ENCODE peak calls at places on chromosomes 13 and 19, in six cellular contexts. H is AG04450, A is astrocyte, T is adrenal gland, R is Caco-2, C is neural progenitor cell. W is an unnamed sample.

GRCh38 chr13:36341718-36342117 is 4.5 kb downstream of the SPART start:
- DNase-seq in H (no peak), A (peak), T (no peak), R (no peak), C (no peak), W (no peak)

GRCh38 chr13:113117335-113117872 is 5.2 kb upstream of the F10 start:
- DNase-seq in H (no peak), A (no peak), T (no peak), R (no peak), C (no peak), W (no peak)

GRCh38 chr13:43094901-43095300 is 71.5 kb downstream of the DNAJC15 start:
- DNase-seq in H (no peak), A (no peak), T (no peak), R (no peak), C (no peak), W (no peak)

GRCh38 chr19:39060130-39060529 is 24.0 kb upstream of the ACP7 start:
- DNase-seq in H (no peak), A (no peak), T (no peak), R (no peak), C (no peak), W (no peak)

GRCh38 chr13:18953139-18953930 is 228.3 kb downstream of the TUBA3C start:
- DNase-seq in H (no peak), A (no peak), T (no peak), R (no peak), C (no peak), W (no peak)

GRCh38 chr13:94829801-94830200 is 117.5 kb upstream of the SOX21 start:
- DNase-seq in H (no peak), A (no peak), T (no peak), R (no peak), C (no peak), W (no peak)

GRCh38 chr19:49594157-49595005 is 3.4 kb downstream of the PRR12 start:
- DNase-seq in H (no peak), A (no peak), T (no peak), R (no peak), C (no peak), W (no peak)

GRCh38 chr13:109669956-109670355 is 116.4 kb downstream of the IRS2 start:
- DNase-seq in H (no peak), A (no peak), T (no peak), R (no peak), C (no peak), W (no peak)

GRCh38 chr13:34256236-34256635 is 438.3 kb downstream of the RFC3 start:
- DNase-seq in H (no peak), A (no peak), T (no peak), R (no peak), C (no peak), W (no peak)

GRCh38 chr19:16791942-16792341 is 37.3 kb upstream of the SIN3B start:
- DNase-seq in H (no peak), A (no peak), T (no peak), R (no peak), C (no peak), W (no peak)

GRCh38 chr19:55306712-55307111 is 18.4 kb downstream of the TMEM150B start:
- DNase-seq in H (no peak), A (no peak), T (no peak), R (no peak), C (no peak), W (no peak)

GRCh38 chr13:96817336-96817941 is 176.8 kb downstream of the OXGR1 start:
- DNase-seq in H (no peak), A (no peak), T (no peak), R (no peak), C (peak), W (no peak)

GRCh38 chr19:5805465-5806132 is 732 bp downstream of the NRTN start:
- DNase-seq in H (no peak), A (no peak), T (peak), R (peak), C (peak), W (no peak)
- H3K4me3 ChIP-seq in H (peak), A (no peak), T (peak), R (peak), C (peak), W (no peak)

DNA sequence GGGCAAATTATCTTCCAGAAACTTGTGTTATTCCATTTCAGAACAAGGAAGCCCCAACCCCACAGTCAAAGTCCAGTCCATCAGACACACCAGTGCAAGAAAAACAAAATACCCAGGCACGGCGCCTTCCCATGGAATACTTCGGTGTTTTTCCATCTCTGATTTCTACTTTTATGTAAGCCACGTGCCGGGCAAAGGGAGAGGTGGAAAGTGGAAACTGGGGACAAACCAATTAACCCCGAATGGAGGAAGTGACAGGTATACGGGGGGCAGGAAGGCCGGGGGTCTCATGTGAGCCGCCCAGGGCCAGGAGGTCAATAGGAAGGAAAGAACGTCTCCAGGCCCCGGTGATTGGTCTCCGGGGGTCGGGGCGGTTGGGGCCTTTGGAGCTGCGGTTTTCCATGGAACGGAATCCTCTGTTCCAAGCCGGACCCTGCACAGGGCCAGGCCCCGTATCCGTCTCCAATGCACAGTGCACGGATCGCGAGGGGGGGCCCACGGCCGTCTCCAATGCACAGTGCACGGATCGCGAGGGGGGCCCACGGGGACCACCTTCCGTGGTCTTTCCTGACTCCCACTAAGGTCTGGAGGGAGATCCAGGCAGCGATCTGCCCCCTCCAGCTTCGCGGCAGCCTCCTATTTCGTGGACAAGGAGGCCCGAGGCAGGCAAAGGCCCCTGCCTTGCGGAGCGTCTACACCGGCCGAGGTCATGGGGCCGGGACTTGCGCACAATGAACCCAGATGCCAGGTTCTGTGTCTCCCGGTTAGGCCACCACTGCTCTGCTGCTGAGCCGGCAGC is 79.7 kb downstream of the GADD45B start:
- DNase-seq in H (no peak), A (no peak), T (no peak), R (no peak), C (no peak), W (no peak)
- H3K4me3 ChIP-seq in H (no peak), A (no peak), T (no peak), R (no peak), C (no peak), W (no peak)

GRCh38 chr13:99996177-99996705 is 14.7 kb downstream of the ZIC2 start:
- DNase-seq in H (no peak), A (no peak), T (no peak), R (no peak), C (peak), W (no peak)
- H3K4me3 ChIP-seq in H (no peak), A (peak), T (no peak), R (no peak), C (peak), W (no peak)

GRCh38 chr19:48303367-48303766 is 22.0 kb upstream of the EMP3 start:
- DNase-seq in H (no peak), A (no peak), T (no peak), R (no peak), C (no peak), W (no peak)

GRCh38 chr19:48303866-48304265 is 21.5 kb upstream of the EMP3 start:
- DNase-seq in H (no peak), A (no peak), T (no peak), R (no peak), C (no peak), W (no peak)

GRCh38 chr19:48310227-48310626 is 15.1 kb upstream of the EMP3 start:
- DNase-seq in H (no peak), A (no peak), T (peak), R (no peak), C (no peak), W (no peak)

GRCh38 chr19:48311384-48311783 is 14.0 kb upstream of the EMP3 start:
- DNase-seq in H (no peak), A (no peak), T (no peak), R (no peak), C (no peak), W (no peak)

DNA sequence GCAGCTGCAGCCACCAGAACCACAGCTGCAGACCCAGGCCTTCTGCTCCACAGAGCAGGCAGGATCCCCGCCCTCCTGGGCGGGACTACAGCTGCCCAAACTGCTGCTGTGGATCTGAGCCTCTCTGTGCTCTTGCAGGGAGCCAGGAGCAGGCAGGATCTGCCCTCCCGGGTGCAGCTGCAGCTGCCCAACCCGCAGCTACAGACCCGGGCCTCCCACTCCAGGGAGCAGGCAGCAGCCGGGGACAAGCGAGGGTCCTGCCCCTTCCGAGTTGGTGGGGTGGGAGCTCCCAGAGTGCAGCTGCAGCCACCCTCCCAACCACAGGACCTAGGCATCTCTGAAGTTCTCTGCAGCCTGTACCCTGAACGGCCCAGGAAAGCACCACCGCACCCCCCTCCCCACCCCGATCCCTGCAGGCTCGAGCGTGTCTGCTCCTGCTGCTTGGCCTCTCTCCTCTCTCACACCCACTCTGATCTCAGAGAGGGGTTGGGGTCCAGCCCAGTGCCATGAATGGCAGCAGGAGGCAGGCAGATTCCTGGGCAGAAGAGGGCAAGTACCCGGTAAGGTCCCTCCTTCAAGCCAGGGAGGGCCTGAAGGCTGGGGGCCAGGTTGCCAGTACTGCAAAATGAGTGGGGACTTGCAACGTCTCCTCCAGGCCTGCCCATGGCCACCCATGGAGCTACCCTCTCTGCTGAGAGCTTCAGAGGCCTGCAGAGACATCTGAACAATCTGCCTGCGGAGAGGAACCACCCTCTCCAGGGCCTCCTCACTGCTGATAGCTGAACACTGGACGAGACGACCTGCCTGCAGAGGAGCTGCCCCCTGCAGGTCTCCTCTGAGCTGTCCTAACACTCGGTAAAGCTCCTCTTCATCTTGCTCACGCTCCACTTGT is 16.4 kb upstream of the EMP3 start:
- DNase-seq in H (no peak), A (no peak), T (no peak), R (no peak), C (peak), W (no peak)
- H3K4me3 ChIP-seq in H (no peak), A (no peak), T (no peak), R (no peak), C (no peak), W (no peak)

GRCh38 chr19:8460516-8461298 is 15.9 kb downstream of the HNRNPM start:
- DNase-seq in H (no peak), A (no peak), T (no peak), R (no peak), C (no peak), W (no peak)
- H3K4me3 ChIP-seq in H (no peak), A (no peak), T (no peak), R (no peak), C (no peak), W (no peak)

DNA sequence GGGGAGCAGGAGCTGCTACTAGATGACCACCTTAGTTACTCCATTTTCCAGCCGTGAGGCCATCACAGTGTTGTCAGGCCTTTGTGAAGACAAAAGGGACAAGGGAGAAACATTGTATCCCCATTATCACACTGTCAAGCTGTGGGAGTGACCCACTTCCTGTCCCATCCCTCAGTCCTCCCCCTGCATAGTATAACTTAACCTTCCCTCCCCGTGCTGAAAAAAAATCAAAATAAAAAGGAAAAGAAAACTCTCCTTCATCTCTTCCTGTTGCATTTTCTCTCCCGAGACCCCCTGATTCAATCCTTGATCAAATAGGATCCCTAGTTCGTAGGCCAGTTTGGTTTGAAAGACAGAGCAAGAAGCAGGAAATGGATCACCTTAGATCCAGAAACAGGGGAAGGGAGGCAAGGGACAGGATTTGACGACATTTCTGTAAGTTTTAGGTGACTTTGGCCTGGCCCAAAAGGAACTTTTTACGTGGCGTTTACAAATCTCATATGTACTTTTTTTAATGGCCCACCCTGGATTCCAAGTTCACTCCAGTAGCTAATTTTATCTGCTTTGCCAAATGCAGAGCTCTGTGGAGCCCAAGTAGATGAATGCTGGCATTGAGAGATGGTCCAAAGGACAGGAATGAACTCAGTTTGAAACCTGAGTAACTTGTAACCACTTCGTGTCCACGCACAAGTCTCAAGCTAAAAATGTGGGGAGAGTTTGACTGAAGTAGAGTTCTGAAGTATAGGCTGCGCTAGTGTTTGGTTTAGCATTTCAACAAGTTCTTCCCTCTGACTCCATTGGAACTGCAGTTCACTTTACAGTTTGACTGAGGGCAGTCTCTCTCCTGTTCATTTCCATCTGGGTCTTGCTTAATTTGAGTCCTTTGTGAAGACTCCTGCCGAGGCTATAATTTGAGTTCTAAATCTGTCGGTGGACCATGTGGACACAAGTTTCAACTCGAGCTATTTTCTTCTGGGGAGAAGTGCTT is 16.6 kb upstream of the GATAD2A start:
- DNase-seq in H (no peak), A (no peak), T (no peak), R (no peak), C (no peak), W (no peak)
- H3K4me3 ChIP-seq in H (no peak), A (no peak), T (no peak), R (no peak), C (no peak), W (no peak)

GRCh38 chr19:13100031-13100588 is 2.5 kb downstream of the LYL1 start:
- DNase-seq in H (no peak), A (no peak), T (no peak), R (no peak), C (no peak), W (no peak)

GRCh38 chr19:13099073-13099999 is 3.3 kb downstream of the LYL1 start:
- DNase-seq in H (no peak), A (no peak), T (peak), R (no peak), C (peak), W (no peak)

GRCh38 chr19:13102416-13102665 is 317 bp downstream of the LYL1 start:
- DNase-seq in H (no peak), A (no peak), T (no peak), R (no peak), C (no peak), W (no peak)

GRCh38 chr19:13101590-13102415 is 855 bp downstream of the LYL1 start:
- DNase-seq in H (no peak), A (no peak), T (no peak), R (no peak), C (no peak), W (no peak)

DNA sequence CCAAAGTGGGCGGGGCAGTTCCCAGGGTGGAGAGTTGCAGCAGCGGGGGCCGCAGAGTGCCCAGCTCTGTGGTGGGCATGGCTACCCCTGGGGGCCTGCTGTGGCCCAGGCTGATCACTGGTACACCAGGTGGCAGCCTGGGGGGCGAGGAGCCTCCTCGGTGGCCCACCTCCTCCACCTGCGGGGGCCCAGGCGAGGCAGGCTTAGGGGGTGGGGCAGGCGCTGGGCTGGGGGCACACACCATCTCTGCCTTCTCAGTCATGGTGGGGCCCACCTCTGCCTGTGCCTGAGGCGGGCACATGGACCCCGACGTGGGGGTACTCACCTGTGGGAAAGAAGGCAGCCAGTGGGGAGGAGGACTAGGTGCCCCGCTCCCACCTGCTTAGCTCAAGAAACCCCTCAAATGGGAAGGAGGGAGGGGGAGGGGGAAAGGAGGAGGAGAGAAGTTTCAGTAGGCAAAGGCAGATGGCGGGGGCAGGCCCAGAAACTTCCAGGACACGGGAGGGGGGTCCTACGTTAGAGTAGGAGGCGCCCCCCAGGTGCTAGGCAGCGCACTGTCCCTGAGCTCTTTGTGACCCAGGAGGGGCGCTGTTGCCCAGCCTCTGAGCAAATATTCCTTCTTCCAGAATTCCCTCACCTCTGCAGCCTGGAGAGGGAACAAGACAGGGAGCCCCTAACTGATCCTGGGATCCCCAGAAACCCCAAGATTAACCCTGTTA is 1.6 kb downstream of the LYL1 start:
- DNase-seq in H (no peak), A (no peak), T (no peak), R (no peak), C (no peak), W (no peak)
- H3K4me3 ChIP-seq in H (no peak), A (no peak), T (no peak), R (no peak), C (no peak), W (no peak)

DNA sequence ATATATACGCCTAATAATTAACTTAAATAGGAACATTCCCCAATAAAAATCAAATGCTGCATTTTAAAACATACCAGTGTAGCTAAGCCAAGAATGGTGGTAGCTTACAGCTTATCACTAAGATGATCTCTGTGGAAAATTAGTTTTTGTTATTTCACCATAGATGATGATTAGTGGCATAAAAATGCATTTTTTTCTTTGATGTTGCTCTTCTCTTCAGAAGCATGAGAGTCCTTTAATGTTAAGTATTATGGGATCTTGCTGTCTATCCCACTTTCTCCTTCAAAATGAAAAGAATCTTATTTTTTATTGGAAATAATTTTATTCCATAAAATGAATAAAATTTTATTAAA is 731.0 kb downstream of the SLITRK1 start:
- DNase-seq in H (no peak), A (peak), T (no peak), R (no peak), C (no peak), W (no peak)
- H3K4me3 ChIP-seq in H (no peak), A (no peak), T (no peak), R (no peak), C (no peak), W (no peak)

DNA sequence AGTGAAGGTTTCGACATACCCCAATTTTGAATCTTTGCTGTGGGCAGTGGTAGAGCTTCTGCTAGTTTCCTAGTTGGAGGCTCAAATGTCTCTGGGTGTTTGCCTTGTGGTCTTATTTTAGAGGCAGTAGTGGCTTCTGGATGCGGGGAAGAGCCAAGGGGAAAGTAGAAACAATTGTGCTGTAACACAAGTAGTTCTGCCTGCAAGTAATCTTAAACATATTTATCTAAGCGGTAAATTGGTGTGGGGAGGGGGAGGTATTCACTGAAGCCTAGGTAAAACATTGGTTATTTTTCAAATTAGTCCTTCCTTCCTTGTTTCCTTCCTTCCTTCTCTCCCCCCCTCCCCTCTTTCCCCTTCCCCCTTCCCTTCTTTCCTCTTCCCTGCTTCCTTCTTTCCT is at the start of gene PCDH20:
- DNase-seq in H (no peak), A (no peak), T (no peak), R (no peak), C (no peak), W (no peak)
- H3K4me3 ChIP-seq in H (no peak), A (peak), T (no peak), R (no peak), C (peak), W (peak)